ENCODE peak calls at places on chromosomes 3 and 15, in ten cellular contexts. J, Y, K, G, Q, Z, C, F, L and O are unnamed samples.

GRCh38 chr15:76718863-76719262 is 186.3 kb downstream of the SCAPER start:
- DNase-seq in L (no peak), F (no peak), Q (no peak), Z (no peak), G (no peak), Y (no peak), J (no peak), K (no peak), C (no peak), O (no peak)

GRCh38 chr15:63135804-63136203 is 14.1 kb downstream of the LACTB start:
- DNase-seq in Z (no peak), K (peak), Q (no peak), Y (no peak), J (no peak), F (peak), L (no peak), G (no peak), C (peak), O (no peak)

GRCh38 chr3:23913873-23914743 is 2.7 kb downstream of the NKIRAS1 start:
- DNase-seq in K (no peak), Y (no peak), L (no peak), G (no peak), F (no peak), J (peak), C (no peak), Z (no peak), Q (no peak), O (no peak)

GRCh38 chr15:95843241-95843851 is 487.2 kb upstream of the NR2F2 start:
- DNase-seq in L (no peak), Y (no peak), F (no peak), J (no peak), G (no peak), K (peak), Q (no peak), C (peak), Z (peak), O (no peak)

GRCh38 chr15:45522931-45523331 is 376 bp upstream of the SLC30A4 start:
- DNase-seq in G (peak), J (peak), L (no peak), F (peak), K (peak), Z (no peak), Q (no peak), C (peak), Y (no peak), O (peak)

GRCh38 chr15:73628976-73629854 is 4.0 kb downstream of the NPTN start:
- DNase-seq in C (no peak), K (no peak), Y (no peak), L (no peak), G (no peak), J (no peak), F (peak), Q (no peak), Z (no peak), O (no peak)

GRCh38 chr3:59559721-59560514 is 510.1 kb upstream of the CFAP20DC start:
- DNase-seq in Y (peak), Z (no peak), F (peak), J (no peak), G (no peak), C (peak), K (peak), L (no peak), Q (no peak), O (peak)

GRCh38 chr3:24725514-24726255 is 231.0 kb upstream of the THRB start:
- DNase-seq in Q (no peak), K (no peak), L (no peak), C (no peak), J (no peak), Z (no peak), G (no peak), F (peak), Y (no peak), O (no peak)

GRCh38 chr3:142858043-142858442 is 30.8 kb downstream of the PCOLCE2 start:
- DNase-seq in L (no peak), Q (no peak), Z (no peak), C (no peak), J (no peak), K (no peak), Y (no peak), F (no peak), G (no peak), O (no peak)

GRCh38 chr3:115187149-115187757 is 40.2 kb upstream of the ZBTB20 start:
- DNase-seq in Q (peak), G (no peak), C (no peak), Z (no peak), J (peak), F (no peak), L (no peak), Y (no peak), K (no peak), O (no peak)

GRCh38 chr15:59052915-59053407 is 52.0 kb upstream of the CCNB2 start:
- DNase-seq in L (no peak), G (no peak), K (no peak), F (no peak), Z (no peak), J (no peak), Q (no peak), Y (no peak), C (peak), O (no peak)

GRCh38 chr3:161893972-161894371 is 397.4 kb downstream of the OTOL1 start:
- DNase-seq in F (peak), Z (no peak), Q (no peak), J (no peak), G (no peak), Y (no peak), L (no peak), C (peak), K (peak), O (no peak)

GRCh38 chr3:13713396-13713795 is 164.5 kb downstream of the FBLN2 start:
- DNase-seq in K (no peak), F (no peak), Y (no peak), Z (no peak), C (no peak), L (peak), G (peak), J (no peak), Q (no peak), O (no peak)

GRCh38 chr15:74616020-74616939 is 644 bp downstream of the CLK3 start:
- DNase-seq in Y (peak), J (peak), F (peak), Q (peak), K (peak), C (peak), L (peak), G (peak), Z (no peak), O (peak)

GRCh38 chr3:192831111-192831644 is 86.5 kb downstream of the MB21D2 start:
- DNase-seq in Y (no peak), Q (no peak), G (no peak), Z (no peak), C (peak), L (no peak), K (peak), F (peak), J (no peak), O (no peak)

GRCh38 chr3:20054549-20054987 is 14.3 kb downstream of the KAT2B start:
- DNase-seq in L (no peak), C (peak), Z (no peak), J (peak), Y (no peak), K (peak), F (peak), G (peak), Q (peak), O (peak)

GRCh38 chr3:94249491-94250079 is 186.7 kb downstream of the NSUN3 start:
- DNase-seq in G (peak), Q (peak), Y (peak), F (peak), K (peak), C (peak), L (peak), Z (peak), J (peak), O (peak)
- TF ChIP-seq CTCF in G (peak), Q (peak), Y (peak), F (peak), K (peak), C (peak), L (peak), Z (peak), J (peak), O (peak)

DNA sequence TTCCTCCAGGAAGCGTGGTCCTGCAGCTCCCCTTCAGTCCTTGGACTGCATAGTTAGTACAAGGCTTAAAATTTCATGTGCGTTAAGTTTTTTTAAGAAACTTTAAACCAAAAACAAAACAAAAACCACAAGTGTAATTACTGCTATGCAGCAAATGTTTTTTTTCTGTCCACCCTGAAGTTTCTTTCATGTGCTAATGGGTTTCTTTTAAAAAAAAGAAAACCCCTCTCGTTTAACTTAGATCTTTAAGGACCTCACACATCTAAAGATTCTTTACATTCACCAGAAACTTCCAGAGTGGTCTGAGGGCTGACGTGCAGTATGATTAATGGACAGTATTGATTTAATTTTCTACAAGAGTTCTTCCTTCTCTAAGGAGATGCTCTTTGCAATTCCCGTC is 72.0 kb upstream of the PYGO1 start:
- DNase-seq in F (no peak), Q (no peak), L (no peak), J (no peak), C (no peak), G (no peak), Z (no peak), Y (peak), K (no peak), O (no peak)
- TF ChIP-seq CTCF in F (no peak), Q (no peak), L (no peak), J (no peak), C (no peak), G (no peak), Z (no peak), Y (no peak), K (no peak), O (no peak)

GRCh38 chr15:39799552-39800011 is 16.9 kb upstream of the FSIP1 start:
- DNase-seq in C (no peak), Z (no peak), G (no peak), F (no peak), L (no peak), Q (no peak), J (no peak), K (no peak), Y (no peak), O (no peak)

GRCh38 chr15:39803016-39803415 is 20.4 kb upstream of the FSIP1 start:
- DNase-seq in L (no peak), Q (no peak), K (no peak), Z (no peak), G (no peak), F (no peak), C (no peak), Y (no peak), J (no peak), O (no peak)

GRCh38 chr15:39804026-39804425 is 21.4 kb upstream of the FSIP1 start:
- DNase-seq in L (no peak), C (peak), K (peak), Z (no peak), G (no peak), J (no peak), Q (no peak), F (peak), Y (no peak), O (no peak)

GRCh38 chr15:39798382-39798781 is 15.7 kb upstream of the FSIP1 start:
- DNase-seq in Y (no peak), K (no peak), F (no peak), L (no peak), Z (no peak), J (no peak), C (no peak), G (no peak), Q (no peak), O (no peak)

DNA sequence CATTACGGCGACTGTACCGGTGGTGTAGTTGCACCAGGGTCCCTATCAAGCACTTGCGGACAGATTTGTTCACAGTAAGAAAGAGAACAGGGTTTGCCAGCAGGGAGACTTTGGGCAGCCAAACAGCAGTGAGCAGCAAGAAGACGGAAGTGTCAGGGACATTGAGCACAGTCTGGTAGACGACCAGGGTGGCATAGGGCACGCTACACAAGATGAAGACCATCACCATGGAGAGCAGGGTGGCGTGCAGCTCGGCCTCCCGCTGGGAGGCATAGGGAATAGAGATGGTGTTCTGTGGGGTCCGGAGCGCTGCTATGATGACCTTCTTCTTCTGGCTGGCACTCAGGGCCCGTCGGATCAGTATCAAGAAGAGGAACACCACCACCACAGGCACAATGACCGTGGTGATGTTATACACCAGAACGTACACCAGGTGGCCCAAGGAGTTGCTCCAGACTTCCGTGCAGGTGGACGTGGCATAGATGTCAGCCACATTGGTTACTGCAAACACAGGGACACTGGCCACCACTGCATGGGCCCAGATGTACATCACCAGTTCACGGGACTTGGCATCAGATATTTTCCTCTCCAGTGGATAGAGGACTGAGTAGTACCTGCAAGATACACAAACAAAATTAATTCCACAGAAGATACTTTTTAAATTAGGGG is 19.1 kb upstream of the FSIP1 start:
- DNase-seq in C (no peak), F (peak), K (no peak), Q (no peak), Z (no peak), Y (peak), L (no peak), J (peak), G (no peak), O (peak)
- TF ChIP-seq CTCF in C (peak), F (peak), K (peak), Q (peak), Z (peak), Y (peak), L (peak), J (peak), G (peak), O (peak)

GRCh38 chr3:53231532-53232511 is 24.0 kb downstream of the TKT start:
- DNase-seq in Y (no peak), F (no peak), Z (no peak), Q (no peak), K (no peak), L (no peak), G (peak), C (no peak), J (no peak), O (no peak)

GRCh38 chr3:53230789-53231188 is 25.0 kb downstream of the TKT start:
- DNase-seq in F (no peak), Y (no peak), Q (no peak), J (no peak), L (no peak), K (no peak), Z (no peak), C (no peak), G (peak), O (no peak)

GRCh38 chr3:53229606-53230005 is 26.2 kb downstream of the TKT start:
- DNase-seq in Q (no peak), G (no peak), J (no peak), Y (no peak), K (no peak), C (no peak), F (no peak), L (no peak), Z (no peak), O (no peak)

GRCh38 chr3:53229171-53229570 is 26.7 kb downstream of the TKT start:
- DNase-seq in G (no peak), Y (no peak), L (no peak), K (no peak), C (no peak), Z (no peak), J (no peak), F (no peak), Q (no peak), O (no peak)

DNA sequence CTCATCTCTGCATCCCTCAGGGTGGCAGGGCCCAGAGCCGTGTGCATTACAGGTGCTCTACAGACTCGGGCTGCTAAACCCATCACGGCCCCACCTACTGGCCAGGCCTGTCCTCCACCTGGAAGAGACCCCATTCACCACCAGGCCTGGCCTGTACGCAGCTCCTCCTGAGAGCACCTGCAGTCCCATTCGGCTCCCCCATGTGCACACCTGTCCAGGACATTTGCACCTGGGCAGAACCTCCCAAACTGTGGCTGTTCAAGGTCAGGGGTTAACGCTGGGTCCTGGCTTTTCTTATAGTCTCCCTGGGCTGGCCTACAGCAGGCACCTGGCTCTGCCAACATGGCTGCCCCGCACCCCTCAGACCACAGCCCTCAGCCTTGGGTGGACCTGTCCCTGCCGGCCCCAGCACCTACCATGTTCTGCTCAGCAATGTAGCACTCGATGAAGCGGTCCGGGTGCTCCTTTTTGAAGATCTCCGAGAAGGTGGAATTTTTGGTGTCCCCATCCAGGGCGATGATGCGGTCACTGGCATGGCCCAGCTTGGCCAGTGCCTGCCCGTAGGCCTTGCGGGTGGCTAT is 25.7 kb downstream of the TKT start:
- DNase-seq in K (no peak), F (no peak), Z (no peak), Q (no peak), L (no peak), J (no peak), C (no peak), G (peak), Y (no peak), O (no peak)
- TF ChIP-seq CTCF in K (no peak), F (no peak), Z (no peak), Q (no peak), L (no peak), J (no peak), C (no peak), G (no peak), Y (peak), O (no peak)

GRCh38 chr3:181278468-181279238 is 289.1 kb upstream of the DNAJC19 start:
- DNase-seq in Y (peak), L (no peak), F (no peak), J (no peak), C (no peak), Z (no peak), Q (no peak), K (peak), G (no peak), O (no peak)
- TF ChIP-seq CTCF in Y (peak), L (no peak), F (no peak), J (peak), C (no peak), Z (peak), Q (peak), K (no peak), G (no peak), O (peak)

DNA sequence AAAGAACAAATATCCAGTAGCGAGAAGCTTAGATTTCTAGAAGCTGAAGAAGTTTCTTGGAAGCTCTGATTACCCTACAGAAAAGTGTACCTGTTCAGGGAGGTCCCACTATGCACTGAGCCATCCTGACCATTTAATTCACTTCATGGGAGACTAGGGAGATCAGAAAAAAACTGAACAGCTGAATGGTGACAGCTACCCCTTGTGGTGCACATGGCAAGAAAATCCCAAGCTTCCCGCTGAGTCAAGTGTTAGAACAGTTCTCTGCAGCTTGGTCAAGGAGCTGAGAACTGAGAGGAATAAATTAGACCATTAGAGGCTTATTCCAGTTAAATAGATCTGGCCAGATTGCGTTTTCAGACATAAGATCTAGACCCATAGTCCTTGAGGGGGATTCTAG is 197.2 kb upstream of the VEPH1 start:
- DNase-seq in Z (no peak), L (no peak), F (peak), K (peak), Q (no peak), J (no peak), G (no peak), Y (peak), C (no peak), O (no peak)
- TF ChIP-seq CTCF in Z (no peak), L (no peak), F (no peak), K (peak), Q (no peak), J (no peak), G (no peak), Y (no peak), C (no peak), O (no peak)